ENCODE peak calls at places on chromosomes 5 and 9, in seven cellular contexts. G is left lung, M is GM12865, B is A549, K is prostate gland, H is AG10803, Z is choroid plexus epithelial cell. D is an unnamed sample.

GRCh38 chr5:179801304-179802206 is 5.1 kb downstream of the MGAT4B start:
- DNase-seq in G (peak; percentile 94), M (peak; percentile 84), B (peak; percentile 80), K (peak; percentile 60), H (peak; percentile 44), Z (peak; percentile 71), D (no peak)

GRCh38 chr5:117889592-117889991 is 1098.8 kb downstream of the DTWD2 start:
- DNase-seq in G (no peak), M (no peak), B (no peak), K (no peak), H (peak; percentile 12), Z (peak; percentile 64), D (peak; percentile 70)

GRCh38 chr5:14829396-14829795 is 42.2 kb downstream of the ANKH start:
- DNase-seq in G (no peak), M (no peak), B (no peak), K (no peak), H (peak; percentile 61), Z (peak; percentile 48), D (no peak)

GRCh38 chr9:107952773-107953172 is 463.2 kb upstream of the KLF4 start:
- DNase-seq in G (no peak), M (no peak), B (no peak), K (no peak), H (no peak), Z (no peak), D (no peak)

GRCh38 chr9:19675492-19675891 is 113.3 kb downstream of the SLC24A2 start:
- DNase-seq in G (no peak), M (no peak), B (no peak), K (no peak), H (no peak), Z (no peak), D (no peak)

GRCh38 chr9:131603199-131603598 is 57.9 kb downstream of the PRRT1B start:
- DNase-seq in G (peak; percentile 75), M (no peak), B (no peak), K (no peak), H (no peak), Z (no peak), D (no peak)

GRCh38 chr5:179265529-179266290 is 79.6 kb downstream of the ADAMTS2 start:
- DNase-seq in G (peak; percentile 86), M (no peak), B (no peak), K (peak; percentile 28), H (peak; percentile 100), Z (peak; percentile 98), D (no peak)

GRCh38 chr9:104747565-104748358 is at the start of gene NIPSNAP3A:
- DNase-seq in G (peak; percentile 97), M (peak; percentile 89), B (peak; percentile 81), K (peak; percentile 76), H (peak; percentile 60), Z (peak; percentile 69), D (peak; percentile 53)

GRCh38 chr5:76544268-76544926 is 78.8 kb downstream of the F2RL2 start:
- DNase-seq in G (no peak), M (peak; percentile 64), B (peak; percentile 64), K (peak; percentile 53), H (no peak), Z (peak; percentile 73), D (peak; percentile 54)

GRCh38 chr9:132249123-132249522 is 87.3 kb downstream of the NTNG2 start:
- DNase-seq in G (peak; percentile 83), M (no peak), B (no peak), K (no peak), H (no peak), Z (no peak), D (peak; percentile 86)

GRCh38 chr5:172294831-172295230 is 11.3 kb upstream of the UBTD2 start:
- DNase-seq in G (no peak), M (no peak), B (no peak), K (no peak), H (no peak), Z (no peak), D (no peak)

GRCh38 chr5:134552301-134552700 is 26.8 kb downstream of the JADE2 start:
- DNase-seq in G (no peak), M (no peak), B (peak; percentile 62), K (no peak), H (peak; percentile 94), Z (peak; percentile 97), D (no peak)

GRCh38 chr5:141747152-141747640 is 65.2 kb upstream of the ARAP3 start:
- DNase-seq in G (peak; percentile 81), M (peak; percentile 38), B (no peak), K (peak; percentile 56), H (peak; percentile 15), Z (peak; percentile 84), D (peak; percentile 63)

GRCh38 chr9:120909904-120910303 is 16.7 kb downstream of the TRAF1 start:
- DNase-seq in G (no peak), M (no peak), B (no peak), K (no peak), H (no peak), Z (no peak), D (no peak)

GRCh38 chr5:1385395-1386273 is 40.7 kb upstream of the CLPTM1L start:
- DNase-seq in G (peak; percentile 99), M (peak; percentile 77), B (peak; percentile 55), K (peak; percentile 87), H (peak; percentile 40), Z (peak; percentile 31), D (peak; percentile 52)

GRCh38 chr5:116370886-116371285 is 203.7 kb downstream of the SEMA6A start:
- DNase-seq in G (no peak), M (no peak), B (no peak), K (no peak), H (no peak), Z (peak; percentile 65), D (no peak)

GRCh38 chr5:1174122-1174936 is 27.1 kb upstream of the SLC6A19 start:
- DNase-seq in G (peak; percentile 86), M (peak; percentile 26), B (peak; percentile 87), K (peak; percentile 61), H (peak; percentile 68), Z (peak; percentile 64), D (peak; percentile 63)

GRCh38 chr5:131466171-131466766 is 168.8 kb downstream of the RAPGEF6 start:
- DNase-seq in G (no peak), M (no peak), B (peak; percentile 12), K (no peak), H (peak; percentile 66), Z (peak; percentile 78), D (no peak)

GRCh38 chr9:130624154-130624553 is 40.2 kb upstream of the PRDM12 start:
- DNase-seq in G (no peak), M (no peak), B (no peak), K (no peak), H (no peak), Z (no peak), D (no peak)

GRCh38 chr5:177358333-177358939 is 712 bp downstream of the RGS14 start:
- DNase-seq in G (no peak), M (no peak), B (no peak), K (no peak), H (no peak), Z (no peak), D (no peak)

GRCh38 chr5:137567226-137567625 is 68.1 kb upstream of the SPOCK1 start:
- DNase-seq in G (no peak), M (no peak), B (no peak), K (no peak), H (no peak), Z (no peak), D (no peak)
- H3K4me3 ChIP-seq in G (no peak overlapping the region), M (no peak overlapping the region), B (no peak overlapping the region), K (no peak overlapping the region), H (no peak overlapping the region), Z (no peak overlapping the region), D (no peak overlapping the region)

DNA sequence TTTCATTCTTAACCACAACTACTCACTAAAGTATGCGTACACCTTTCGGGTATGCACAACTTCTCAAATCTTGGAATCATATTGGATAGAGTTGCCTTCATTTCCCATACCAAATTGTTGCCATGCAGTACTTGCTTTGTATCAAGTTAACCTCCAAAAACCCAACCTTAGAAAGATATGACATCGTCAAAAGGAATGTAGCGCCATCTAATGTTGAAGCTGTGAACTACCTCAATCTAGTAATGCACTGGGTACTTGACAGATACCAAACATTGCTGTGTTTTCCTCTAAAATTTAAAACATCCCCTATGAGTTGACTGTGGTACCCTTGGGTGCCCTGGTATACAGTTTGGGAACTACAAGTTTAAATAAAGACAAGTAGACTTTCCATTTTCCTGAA is 318.4 kb downstream of the ARL15 start:
- DNase-seq in G (no peak), M (peak; percentile 16), B (peak; percentile 28), K (no peak), H (no peak), Z (peak; percentile 34), D (no peak)
- TF ChIP-seq CTCF in G (peak; percentile 18), M (peak; percentile 31), B (peak; percentile 22), K (no peak), H (peak; percentile 50), Z (peak; percentile 48), D (peak; percentile 43)

GRCh38 chr9:102842421-102842820 is 152.7 kb upstream of the CYLC2 start:
- DNase-seq in G (no peak), M (no peak), B (no peak), K (no peak), H (no peak), Z (no peak), D (no peak)
- H3K4me3 ChIP-seq in G (no peak overlapping the region), M (no peak overlapping the region), B (no peak overlapping the region), K (no peak overlapping the region), H (no peak overlapping the region), Z (no peak overlapping the region), D (no peak overlapping the region)

GRCh38 chr5:32170303-32171170 is 3.6 kb downstream of the GOLPH3 start:
- DNase-seq in G (no peak), M (no peak), B (peak; percentile 20), K (no peak), H (peak; percentile 90), Z (peak; percentile 59), D (no peak)

GRCh38 chr5:32173394-32174010 is 617 bp downstream of the GOLPH3 start:
- DNase-seq in G (peak; percentile 90), M (peak; percentile 60), B (peak; percentile 60), K (peak; percentile 43), H (peak; percentile 66), Z (peak; percentile 75), D (no peak)

GRCh38 chr5:32172908-32173393 is 1.2 kb downstream of the GOLPH3 start:
- DNase-seq in G (no peak), M (no peak), B (no peak), K (no peak), H (no peak), Z (peak; percentile 26), D (no peak)

GRCh38 chr5:32168460-32169033 is 5.6 kb downstream of the GOLPH3 start:
- DNase-seq in G (no peak), M (no peak), B (no peak), K (no peak), H (no peak), Z (no peak), D (no peak)

DNA sequence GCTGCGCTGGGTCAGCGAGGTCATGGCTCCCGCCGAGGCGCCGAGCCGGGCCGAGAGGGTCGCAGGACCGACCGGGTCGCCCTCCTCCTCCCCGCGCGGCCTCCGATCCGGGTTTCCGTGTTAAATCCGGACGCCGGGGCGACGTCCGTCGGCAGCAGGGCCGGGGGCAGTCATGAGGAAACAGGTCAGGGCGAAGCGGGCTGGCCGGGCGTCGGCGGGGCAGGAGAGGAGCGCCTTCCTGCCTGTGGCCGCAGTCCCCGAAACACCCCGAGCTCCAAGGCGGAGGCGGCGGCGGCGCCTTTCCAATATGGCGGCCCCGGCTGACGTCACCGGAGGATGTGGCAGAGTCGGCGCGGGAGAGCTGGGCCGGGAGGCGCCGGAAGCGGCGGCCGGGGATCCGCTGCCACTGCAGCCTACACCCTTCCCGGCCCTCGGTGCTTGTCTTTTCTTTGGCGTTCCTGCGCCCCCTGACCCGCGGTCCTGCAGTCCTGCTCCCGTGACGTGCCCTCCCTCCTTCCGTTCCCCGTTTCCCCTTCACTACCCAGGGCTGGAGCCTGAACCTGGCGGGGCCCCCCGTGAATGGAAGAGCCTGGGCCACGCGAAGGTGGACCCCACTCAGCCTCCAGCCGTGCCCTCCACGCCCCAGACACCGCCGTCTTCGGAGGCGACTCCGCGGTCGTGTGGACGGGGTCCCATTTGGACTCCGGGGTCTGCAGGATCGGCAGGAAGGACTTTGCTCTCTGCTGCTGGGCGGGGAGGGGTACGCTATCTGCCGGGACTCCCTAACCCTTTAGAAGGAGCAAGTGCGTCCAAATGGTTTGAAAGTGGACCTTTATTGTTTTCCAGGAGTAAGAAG is at the start of gene GOLPH3:
- DNase-seq in G (peak; percentile 99), M (peak; percentile 95), B (peak; percentile 88), K (peak; percentile 92), H (peak; percentile 87), Z (peak; percentile 86), D (peak; percentile 53)
- TF ChIP-seq CTCF in G (no peak), M (peak; percentile 10), B (no peak), K (peak; percentile 26), H (no peak), Z (peak; percentile 4), D (no peak)